ENCODE peak calls at places on chromosomes 13 and 19, in four cellular contexts. G, L, Z and X are unnamed samples.
A peak's percentile ranks its signal among the peaks of the same experiment; 100 is the strongest.

GRCh38 chr13:68170961-68171360 is 940.8 kb upstream of the PCDH9 start:
- DNase-seq in G (no peak), L (no peak), Z (no peak), X (no peak)

GRCh38 chr13:93769126-93769525 is 542.5 kb downstream of the GPC6 start:
- DNase-seq in G (no peak), L (no peak), Z (no peak), X (no peak)

GRCh38 chr19:49315111-49315510 is 9.9 kb downstream of the SLC6A16 start:
- DNase-seq in G (no peak), L (no peak), Z (no peak), X (no peak)

GRCh38 chr19:16660763-16661479 is at the start of gene TMEM38A:
- DNase-seq in G (peak; percentile 58), L (peak; percentile 16), Z (peak; percentile 70), X (peak; percentile 62)

GRCh38 chr19:15629003-15629880 is 11.5 kb upstream of the CYP4F3 start:
- DNase-seq in G (peak; percentile 11), L (peak; percentile 98), Z (peak; percentile 89), X (peak; percentile 84)

GRCh38 chr19:8388612-8388958 is 1.6 kb upstream of the RAB11B start:
- DNase-seq in G (no peak), L (no peak), Z (no peak), X (no peak)

GRCh38 chr13:73849292-73849691 is 284.9 kb downstream of the KLF12 start:
- DNase-seq in G (no peak), L (no peak), Z (no peak), X (no peak)

GRCh38 chr13:100796463-100796862 is 121.9 kb upstream of the TMTC4 start:
- DNase-seq in G (no peak), L (no peak), Z (no peak), X (no peak)

GRCh38 chr13:109344552-109345157 is 441.7 kb downstream of the IRS2 start:
- DNase-seq in G (no peak), L (no peak), Z (no peak), X (no peak)

GRCh38 chr13:74287672-74288169 is 153.5 kb upstream of the KLF12 start:
- DNase-seq in G (peak; percentile 26), L (peak; percentile 49), Z (peak; percentile 85), X (peak; percentile 53)

GRCh38 chr13:85091835-85092234 is 707.4 kb downstream of the SLITRK6 start:
- DNase-seq in G (no peak), L (no peak), Z (no peak), X (no peak)

GRCh38 chr13:104365430-104365829 is 1299.2 kb upstream of the SLC10A2 start:
- DNase-seq in G (no peak), L (no peak), Z (no peak), X (no peak)

GRCh38 chr13:21242236-21242635 is 65.8 kb downstream of the MRPL57 start:
- DNase-seq in G (no peak), L (no peak), Z (no peak), X (no peak)

GRCh38 chr19:15812059-15812722 is 3.3 kb downstream of the OR10H1 start:
- DNase-seq in G (no peak), L (no peak), Z (no peak), X (no peak)

GRCh38 chr13:99339736-99340392 is 32.7 kb upstream of the GPR183 start:
- DNase-seq in G (no peak), L (no peak), Z (no peak), X (peak; percentile 56)

GRCh38 chr19:48551437-48552302 is at the start of gene SULT2B1:
- DNase-seq in G (no peak), L (no peak), Z (no peak), X (no peak)

GRCh38 chr19:16428372-16429036 is 43.3 kb downstream of the EPS15L1 start:
- DNase-seq in G (no peak), L (no peak), Z (no peak), X (no peak)

GRCh38 chr13:25659091-25659502 is 287.3 kb downstream of the ATP8A2 start:
- DNase-seq in G (no peak), L (no peak), Z (no peak), X (no peak)

GRCh38 chr19:10812902-10813404 is 23.1 kb downstream of the TMED1 start:
- DNase-seq in G (no peak), L (peak; percentile 16), Z (peak; percentile 62), X (peak; percentile 68)

GRCh38 chr19:37333457-37333856 is 37.4 kb upstream of the ZNF527 start:
- DNase-seq in G (no peak), L (no peak), Z (no peak), X (no peak)

GRCh38 chr13:99198630-99199029 is 2.0 kb upstream of the UBAC2 start:
- DNase-seq in G (no peak), L (no peak), Z (no peak), X (no peak)

GRCh38 chr19:18304496-18305312 is 18.2 kb downstream of the LSM4 start:
- DNase-seq in G (peak; percentile 68), L (peak; percentile 75), Z (peak; percentile 93), X (peak; percentile 89)

GRCh38 chr13:20482275-20482761 is 43.3 kb downstream of the CRYL1 start:
- DNase-seq in G (no peak), L (no peak), Z (no peak), X (no peak)

GRCh38 chr13:98173431-98173921 is 3.6 kb downstream of the RNF113B start:
- DNase-seq in G (no peak), L (no peak), Z (no peak), X (no peak)